ENCODE peak calls at places on chromosomes 6 and 20, in five cellular contexts. One of them, this sample, is unnamed.

GRCh38 chr6:44542401-44543116 is 155.1 kb downstream of the CDC5L start:
- DNase-seq in neural progenitor cell: peak
- DNase-seq in GM23248: peak
- DNase-seq in gastrocnemius medialis: no peak
- DNase-seq in HL-60: no peak
- DNase-seq in this sample: no peak

GRCh38 chr6:46642928-46643751 is 9.5 kb downstream of the CYP39A1 start:
- DNase-seq in neural progenitor cell: no peak
- DNase-seq in GM23248: peak
- DNase-seq in gastrocnemius medialis: no peak
- DNase-seq in HL-60: no peak
- DNase-seq in this sample: no peak

GRCh38 chr6:166446567-166447065 is 63.9 kb upstream of the MPC1 start:
- DNase-seq in neural progenitor cell: no peak
- DNase-seq in GM23248: no peak
- DNase-seq in gastrocnemius medialis: no peak
- DNase-seq in HL-60: no peak
- DNase-seq in this sample: no peak

GRCh38 chr20:22795897-22796296 is 211.5 kb upstream of the FOXA2 start:
- DNase-seq in neural progenitor cell: peak
- DNase-seq in GM23248: peak
- DNase-seq in gastrocnemius medialis: peak
- DNase-seq in HL-60: no peak
- DNase-seq in this sample: no peak

GRCh38 chr20:5531318-5532081 is 214.7 kb upstream of the PROKR2 start:
- DNase-seq in neural progenitor cell: no peak
- DNase-seq in GM23248: peak
- DNase-seq in gastrocnemius medialis: no peak
- DNase-seq in HL-60: no peak
- DNase-seq in this sample: no peak

GRCh38 chr6:109979033-109979921 is 1.2 kb downstream of the GPR6 start:
- DNase-seq in neural progenitor cell: peak
- DNase-seq in GM23248: no peak
- DNase-seq in gastrocnemius medialis: no peak
- DNase-seq in HL-60: no peak
- DNase-seq in this sample: no peak

GRCh38 chr6:122696853-122697252 is 82.7 kb upstream of the FABP7 start:
- DNase-seq in neural progenitor cell: no peak
- DNase-seq in GM23248: peak
- DNase-seq in gastrocnemius medialis: no peak
- DNase-seq in HL-60: no peak
- DNase-seq in this sample: no peak

GRCh38 chr20:41151134-41151869 is 14.0 kb downstream of the PLCG1 start:
- DNase-seq in neural progenitor cell: no peak
- DNase-seq in GM23248: no peak
- DNase-seq in gastrocnemius medialis: no peak
- DNase-seq in HL-60: no peak
- DNase-seq in this sample: no peak

GRCh38 chr20:19382371-19382770 is 169.9 kb downstream of the SLC24A3 start:
- DNase-seq in neural progenitor cell: no peak
- DNase-seq in GM23248: no peak
- DNase-seq in gastrocnemius medialis: no peak
- DNase-seq in HL-60: no peak
- DNase-seq in this sample: no peak

GRCh38 chr6:168640181-168640580 is 199.2 kb downstream of the SMOC2 start:
- DNase-seq in neural progenitor cell: no peak
- DNase-seq in GM23248: no peak
- DNase-seq in gastrocnemius medialis: no peak
- DNase-seq in HL-60: no peak
- DNase-seq in this sample: no peak

GRCh38 chr6:26183581-26184408 is 96.6 kb downstream of the HFE start:
- DNase-seq in neural progenitor cell: peak
- DNase-seq in GM23248: peak
- DNase-seq in gastrocnemius medialis: no peak
- DNase-seq in HL-60: peak
- DNase-seq in this sample: no peak

GRCh38 chr6:142683688-142684087 is 261.3 kb downstream of the HIVEP2 start:
- DNase-seq in neural progenitor cell: no peak
- DNase-seq in GM23248: no peak
- DNase-seq in gastrocnemius medialis: no peak
- DNase-seq in HL-60: no peak
- DNase-seq in this sample: no peak

GRCh38 chr20:7499201-7499600 is 441.1 kb downstream of the HAO1 start:
- DNase-seq in neural progenitor cell: no peak
- DNase-seq in GM23248: no peak
- DNase-seq in gastrocnemius medialis: no peak
- DNase-seq in HL-60: no peak
- DNase-seq in this sample: no peak

GRCh38 chr20:45946149-45946970 is 11.9 kb downstream of the PCIF1 start:
- DNase-seq in neural progenitor cell: no peak
- DNase-seq in GM23248: peak
- DNase-seq in gastrocnemius medialis: peak
- DNase-seq in HL-60: peak
- DNase-seq in this sample: no peak

GRCh38 chr20:64083380-64084208 is 604 bp downstream of the LKAAEAR1 start:
- DNase-seq in neural progenitor cell: peak
- DNase-seq in GM23248: peak
- DNase-seq in gastrocnemius medialis: no peak
- DNase-seq in HL-60: peak
- DNase-seq in this sample: peak

GRCh38 chr20:46031701-46032254 is 2.8 kb downstream of the SLC12A5 start:
- DNase-seq in neural progenitor cell: peak
- DNase-seq in GM23248: peak
- DNase-seq in gastrocnemius medialis: no peak
- DNase-seq in HL-60: no peak
- DNase-seq in this sample: no peak

GRCh38 chr20:58457083-58457680 is 58.0 kb downstream of the APCDD1L start:
- DNase-seq in neural progenitor cell: no peak
- DNase-seq in GM23248: peak
- DNase-seq in gastrocnemius medialis: no peak
- DNase-seq in HL-60: no peak
- DNase-seq in this sample: no peak

DNA sequence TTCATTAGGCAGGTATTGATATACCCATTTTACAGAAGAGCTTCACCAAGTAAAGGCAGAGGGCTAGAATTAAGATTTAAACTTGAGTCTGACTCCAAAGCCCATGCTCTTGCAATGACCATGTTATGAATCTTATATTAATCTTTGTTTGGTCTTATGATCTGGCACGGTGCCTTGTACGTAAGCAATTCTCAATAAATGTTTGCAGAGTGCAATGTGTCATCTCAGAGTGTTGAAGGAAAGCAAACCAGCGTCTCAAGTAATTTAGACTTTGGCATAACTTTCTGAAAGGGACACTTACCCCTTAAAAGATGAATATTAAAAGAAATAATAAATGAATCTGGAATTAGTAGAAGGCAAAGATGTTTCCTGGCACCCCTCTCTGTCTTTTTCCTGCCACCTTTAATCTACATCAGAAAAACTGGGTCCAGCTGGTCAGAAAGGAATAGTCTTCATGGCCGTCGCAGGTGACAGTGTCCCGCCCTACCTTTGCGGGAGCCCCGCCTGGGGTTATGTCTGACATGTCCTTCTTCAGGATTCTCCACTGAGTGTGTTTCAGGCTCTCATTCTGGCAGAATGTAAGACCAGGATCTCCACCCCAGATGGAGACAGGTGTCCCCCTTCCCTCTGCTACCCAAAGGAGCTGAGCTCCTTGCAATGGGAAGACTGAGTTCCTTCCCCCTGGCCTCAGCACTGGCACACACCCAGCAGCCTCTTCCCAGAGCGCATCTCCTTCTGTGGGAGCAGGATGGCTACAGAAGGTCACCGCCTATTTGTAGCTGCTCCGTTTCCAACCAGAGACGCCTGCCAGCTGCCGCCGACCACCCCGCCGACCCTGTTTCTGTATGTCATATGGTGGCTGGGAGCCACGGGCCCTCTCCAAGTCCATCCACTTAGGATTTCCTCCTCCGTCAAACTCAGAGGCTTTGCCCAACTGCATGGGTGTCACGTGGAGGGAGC is 266.3 kb upstream of the ECI2 start:
- DNase-seq in neural progenitor cell: no peak
- DNase-seq in GM23248: peak
- DNase-seq in gastrocnemius medialis: peak
- DNase-seq in HL-60: no peak
- DNase-seq in this sample: no peak
- H3K4me3 ChIP-seq in neural progenitor cell: no peak
- H3K4me3 ChIP-seq in GM23248: no peak
- H3K4me3 ChIP-seq in gastrocnemius medialis: no peak
- H3K4me3 ChIP-seq in HL-60: no peak
- H3K4me3 ChIP-seq in this sample: no peak

GRCh38 chr6:43181621-43181941 is 415 bp upstream of the CUL9 start:
- DNase-seq in neural progenitor cell: no peak
- DNase-seq in GM23248: no peak
- DNase-seq in gastrocnemius medialis: no peak
- DNase-seq in HL-60: no peak
- DNase-seq in this sample: no peak
- H3K4me3 ChIP-seq in neural progenitor cell: peak
- H3K4me3 ChIP-seq in GM23248: peak
- H3K4me3 ChIP-seq in gastrocnemius medialis: peak
- H3K4me3 ChIP-seq in HL-60: peak
- H3K4me3 ChIP-seq in this sample: peak

DNA sequence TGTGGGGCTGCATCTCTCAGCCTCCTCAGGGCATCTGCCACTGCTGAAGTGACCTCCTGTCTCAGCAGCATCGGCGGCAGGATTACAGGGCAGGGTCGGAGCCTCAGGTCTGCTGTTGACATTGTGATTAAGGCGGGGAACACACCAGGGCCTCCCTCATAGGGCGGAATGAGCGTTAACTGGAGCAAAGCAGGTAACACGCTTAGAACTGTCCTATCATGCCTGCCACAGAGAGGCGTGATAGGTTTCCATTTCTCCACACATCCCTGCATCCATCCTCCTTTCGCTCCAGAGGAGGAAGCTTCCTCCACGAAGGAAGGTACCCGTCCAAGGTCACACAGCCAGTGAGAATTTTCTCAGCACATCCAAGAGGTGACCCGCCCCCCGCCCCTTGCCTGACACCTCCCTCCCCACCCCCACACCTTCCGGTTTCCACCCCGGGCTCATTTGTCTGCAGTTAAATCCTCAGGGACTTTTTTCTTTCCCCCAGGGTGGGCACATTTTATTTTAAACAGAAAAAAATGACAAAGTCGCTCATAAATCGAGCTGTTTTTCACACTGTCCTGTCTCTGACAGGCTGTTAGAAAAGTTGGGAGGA is 200.8 kb downstream of the TFAP2C start:
- DNase-seq in neural progenitor cell: no peak
- DNase-seq in GM23248: no peak
- DNase-seq in gastrocnemius medialis: no peak
- DNase-seq in HL-60: no peak
- DNase-seq in this sample: no peak
- H3K4me3 ChIP-seq in neural progenitor cell: peak
- H3K4me3 ChIP-seq in GM23248: no peak
- H3K4me3 ChIP-seq in gastrocnemius medialis: no peak
- H3K4me3 ChIP-seq in HL-60: no peak
- H3K4me3 ChIP-seq in this sample: no peak

GRCh38 chr20:35054804-35055203 is 37.8 kb downstream of the TRPC4AP start:
- DNase-seq in neural progenitor cell: no peak
- DNase-seq in GM23248: no peak
- DNase-seq in gastrocnemius medialis: no peak
- DNase-seq in HL-60: no peak
- DNase-seq in this sample: no peak

GRCh38 chr20:35058184-35058583 is 34.4 kb downstream of the TRPC4AP start:
- DNase-seq in neural progenitor cell: no peak
- DNase-seq in GM23248: no peak
- DNase-seq in gastrocnemius medialis: no peak
- DNase-seq in HL-60: no peak
- DNase-seq in this sample: no peak

GRCh38 chr20:35059612-35060011 is 33.0 kb downstream of the TRPC4AP start:
- DNase-seq in neural progenitor cell: no peak
- DNase-seq in GM23248: no peak
- DNase-seq in gastrocnemius medialis: no peak
- DNase-seq in HL-60: no peak
- DNase-seq in this sample: no peak

GRCh38 chr20:35059110-35059509 is 33.5 kb downstream of the TRPC4AP start:
- DNase-seq in neural progenitor cell: no peak
- DNase-seq in GM23248: no peak
- DNase-seq in gastrocnemius medialis: no peak
- DNase-seq in HL-60: no peak
- DNase-seq in this sample: no peak

GRCh38 chr20:35055445-35056276 is 36.9 kb downstream of the TRPC4AP start:
- DNase-seq in neural progenitor cell: no peak
- DNase-seq in GM23248: peak
- DNase-seq in gastrocnemius medialis: no peak
- DNase-seq in HL-60: no peak
- DNase-seq in this sample: no peak
- H3K4me3 ChIP-seq in neural progenitor cell: no peak
- H3K4me3 ChIP-seq in GM23248: no peak
- H3K4me3 ChIP-seq in gastrocnemius medialis: no peak
- H3K4me3 ChIP-seq in HL-60: no peak
- H3K4me3 ChIP-seq in this sample: no peak

DNA sequence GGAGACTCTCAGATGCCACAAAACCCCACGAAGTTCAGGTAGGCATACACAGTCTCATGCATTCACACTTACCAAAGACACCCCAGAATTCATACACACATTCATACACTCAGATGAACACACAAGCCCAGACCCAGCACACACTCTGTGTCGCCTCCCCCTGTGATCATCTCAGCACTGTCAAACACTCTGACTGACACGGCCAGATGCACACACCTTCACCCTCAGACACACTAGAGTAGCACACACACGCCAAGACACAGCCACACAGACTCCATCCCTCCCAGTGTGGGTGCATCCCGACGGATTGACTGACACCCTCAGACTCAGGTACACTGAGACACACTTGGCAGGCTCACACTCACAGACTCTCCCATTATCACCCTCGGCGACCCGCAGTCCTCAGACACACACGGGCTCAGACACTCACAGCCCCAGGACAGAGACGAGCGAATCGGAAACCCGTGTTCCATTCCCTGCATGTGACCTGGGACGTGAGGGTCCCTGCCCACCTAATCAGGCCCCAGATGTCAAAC is 872 bp upstream of the RIMS4 start:
- DNase-seq in neural progenitor cell: no peak
- DNase-seq in GM23248: no peak
- DNase-seq in gastrocnemius medialis: no peak
- DNase-seq in HL-60: no peak
- DNase-seq in this sample: no peak
- H3K4me3 ChIP-seq in neural progenitor cell: peak
- H3K4me3 ChIP-seq in GM23248: no peak
- H3K4me3 ChIP-seq in gastrocnemius medialis: no peak
- H3K4me3 ChIP-seq in HL-60: no peak
- H3K4me3 ChIP-seq in this sample: no peak